ENCODE peak calls at places on chromosomes 6 and 20, in seven cellular contexts. One of them, this sample, is unnamed.
A peak's percentile ranks its signal among the peaks of the same experiment; 100 is the strongest.

GRCh38 chr6:47665112-47665511 is 33.3 kb upstream of the ADGRF4 start:
- DNase-seq in CD4-positive, alpha-beta T cell: no peak
- DNase-seq in GM20000: no peak
- DNase-seq in aorta: no peak
- DNase-seq in EH: no peak
- DNase-seq in memory B cell: no peak
- DNase-seq in omental fat pad: no peak
- DNase-seq in this sample: no peak

GRCh38 chr6:157685596-157686280 is 137.3 kb upstream of the SNX9 start:
- DNase-seq in aorta: no peak
- DNase-seq in EH: no peak
- DNase-seq in GM20000: no peak
- DNase-seq in omental fat pad: no peak
- DNase-seq in memory B cell: no peak
- DNase-seq in CD4-positive, alpha-beta T cell: no peak
- DNase-seq in this sample: no peak

GRCh38 chr6:150993253-150993652 is 127.8 kb downstream of the MTHFD1L start:
- DNase-seq in aorta: no peak
- DNase-seq in memory B cell: no peak
- DNase-seq in omental fat pad: no peak
- DNase-seq in CD4-positive, alpha-beta T cell: no peak
- DNase-seq in GM20000: no peak
- DNase-seq in EH: no peak
- DNase-seq in this sample: no peak

GRCh38 chr20:51747182-51747911 is 20.8 kb downstream of the ATP9A start:
- DNase-seq in aorta: no peak
- DNase-seq in CD4-positive, alpha-beta T cell: no peak
- DNase-seq in omental fat pad: no peak
- DNase-seq in GM20000: no peak
- DNase-seq in memory B cell: no peak
- DNase-seq in EH: no peak
- DNase-seq in this sample: no peak

GRCh38 chr20:60629206-60629605 is 622.9 kb upstream of the CDH4 start:
- DNase-seq in aorta: no peak
- DNase-seq in memory B cell: no peak
- DNase-seq in CD4-positive, alpha-beta T cell: no peak
- DNase-seq in GM20000: no peak
- DNase-seq in omental fat pad: no peak
- DNase-seq in EH: no peak
- DNase-seq in this sample: no peak

GRCh38 chr6:117616971-117617765 is 14.9 kb upstream of the GOPC start:
- DNase-seq in aorta: no peak
- DNase-seq in memory B cell: peak; percentile 37
- DNase-seq in omental fat pad: no peak
- DNase-seq in CD4-positive, alpha-beta T cell: peak; percentile 8
- DNase-seq in GM20000: no peak
- DNase-seq in EH: no peak
- DNase-seq in this sample: no peak

GRCh38 chr6:136288566-136289326 is 900 bp downstream of the BCLAF1 start:
- DNase-seq in GM20000: peak; percentile 33
- DNase-seq in omental fat pad: peak; percentile 68
- DNase-seq in CD4-positive, alpha-beta T cell: peak; percentile 96
- DNase-seq in EH: peak; percentile 96
- DNase-seq in memory B cell: peak; percentile 91
- DNase-seq in aorta: peak; percentile 92
- DNase-seq in this sample: peak; percentile 90

GRCh38 chr20:46190796-46191540 is 72.9 kb downstream of the CD40 start:
- DNase-seq in CD4-positive, alpha-beta T cell: no peak
- DNase-seq in memory B cell: no peak
- DNase-seq in omental fat pad: no peak
- DNase-seq in GM20000: no peak
- DNase-seq in aorta: no peak
- DNase-seq in EH: no peak
- DNase-seq in this sample: no peak

GRCh38 chr6:15065603-15066002 is 180.3 kb upstream of the JARID2 start:
- DNase-seq in aorta: no peak
- DNase-seq in EH: peak; percentile 74
- DNase-seq in omental fat pad: no peak
- DNase-seq in GM20000: no peak
- DNase-seq in CD4-positive, alpha-beta T cell: no peak
- DNase-seq in memory B cell: no peak
- DNase-seq in this sample: no peak

GRCh38 chr6:90610671-90611542 is 24.0 kb upstream of the MAP3K7 start:
- DNase-seq in CD4-positive, alpha-beta T cell: no peak
- DNase-seq in omental fat pad: no peak
- DNase-seq in memory B cell: no peak
- DNase-seq in EH: peak; percentile 20
- DNase-seq in aorta: peak; percentile 47
- DNase-seq in GM20000: peak; percentile 68
- DNase-seq in this sample: peak; percentile 24

GRCh38 chr6:52307900-52308372 is 23.4 kb upstream of the MCM3 start:
- DNase-seq in omental fat pad: no peak
- DNase-seq in memory B cell: no peak
- DNase-seq in CD4-positive, alpha-beta T cell: no peak
- DNase-seq in GM20000: no peak
- DNase-seq in EH: no peak
- DNase-seq in aorta: no peak
- DNase-seq in this sample: peak; percentile 40

GRCh38 chr20:32232487-32232886 is 24.8 kb downstream of the POFUT1 start:
- DNase-seq in memory B cell: no peak
- DNase-seq in GM20000: no peak
- DNase-seq in CD4-positive, alpha-beta T cell: no peak
- DNase-seq in EH: no peak
- DNase-seq in aorta: no peak
- DNase-seq in omental fat pad: no peak
- DNase-seq in this sample: no peak

GRCh38 chr20:19022791-19023448 is 189.5 kb upstream of the SLC24A3 start:
- DNase-seq in EH: no peak
- DNase-seq in aorta: no peak
- DNase-seq in GM20000: no peak
- DNase-seq in omental fat pad: no peak
- DNase-seq in CD4-positive, alpha-beta T cell: no peak
- DNase-seq in memory B cell: no peak
- DNase-seq in this sample: no peak

GRCh38 chr6:37488464-37488863 is 11.2 kb downstream of the CCDC167 start:
- DNase-seq in memory B cell: no peak
- DNase-seq in omental fat pad: no peak
- DNase-seq in EH: no peak
- DNase-seq in aorta: no peak
- DNase-seq in CD4-positive, alpha-beta T cell: peak; percentile 30
- DNase-seq in GM20000: no peak
- DNase-seq in this sample: no peak

GRCh38 chr6:145148392-145149175 is 586.7 kb downstream of the EPM2A start:
- DNase-seq in memory B cell: no peak
- DNase-seq in GM20000: no peak
- DNase-seq in CD4-positive, alpha-beta T cell: no peak
- DNase-seq in EH: peak; percentile 89
- DNase-seq in aorta: no peak
- DNase-seq in omental fat pad: no peak
- DNase-seq in this sample: no peak

GRCh38 chr6:149895702-149896310 is 2.1 kb downstream of the RAET1E start:
- DNase-seq in omental fat pad: no peak
- DNase-seq in aorta: peak; percentile 71
- DNase-seq in GM20000: no peak
- DNase-seq in CD4-positive, alpha-beta T cell: peak; percentile 48
- DNase-seq in memory B cell: no peak
- DNase-seq in EH: peak; percentile 88
- DNase-seq in this sample: no peak

GRCh38 chr6:8633762-8634161 is 198.4 kb upstream of the SLC35B3 start:
- DNase-seq in EH: no peak
- DNase-seq in CD4-positive, alpha-beta T cell: no peak
- DNase-seq in omental fat pad: no peak
- DNase-seq in GM20000: no peak
- DNase-seq in aorta: no peak
- DNase-seq in memory B cell: no peak
- DNase-seq in this sample: no peak

GRCh38 chr6:109309917-109310316 is 72.3 kb downstream of the CD164 start:
- DNase-seq in aorta: no peak
- DNase-seq in omental fat pad: no peak
- DNase-seq in CD4-positive, alpha-beta T cell: no peak
- DNase-seq in memory B cell: no peak
- DNase-seq in GM20000: no peak
- DNase-seq in EH: no peak
- DNase-seq in this sample: no peak

GRCh38 chr6:121557146-121557545 is 121.7 kb downstream of the GJA1 start:
- DNase-seq in EH: no peak
- DNase-seq in omental fat pad: no peak
- DNase-seq in memory B cell: no peak
- DNase-seq in GM20000: no peak
- DNase-seq in CD4-positive, alpha-beta T cell: no peak
- DNase-seq in aorta: no peak
- DNase-seq in this sample: no peak

GRCh38 chr20:25300496-25301170 is 52.7 kb downstream of the PYGB start:
- DNase-seq in omental fat pad: no peak
- DNase-seq in memory B cell: no peak
- DNase-seq in EH: peak; percentile 56
- DNase-seq in CD4-positive, alpha-beta T cell: no peak
- DNase-seq in aorta: no peak
- DNase-seq in GM20000: no peak
- DNase-seq in this sample: no peak

GRCh38 chr6:158026054-158026900 is 44.6 kb downstream of the SYNJ2 start:
- DNase-seq in CD4-positive, alpha-beta T cell: peak; percentile 84
- DNase-seq in GM20000: peak; percentile 73
- DNase-seq in EH: peak; percentile 99
- DNase-seq in memory B cell: peak; percentile 65
- DNase-seq in aorta: peak; percentile 94
- DNase-seq in omental fat pad: peak; percentile 77
- DNase-seq in this sample: peak; percentile 78

GRCh38 chr20:8291873-8292272 is 159.8 kb downstream of the PLCB1 start:
- DNase-seq in memory B cell: no peak
- DNase-seq in aorta: no peak
- DNase-seq in CD4-positive, alpha-beta T cell: no peak
- DNase-seq in GM20000: no peak
- DNase-seq in EH: peak; percentile 93
- DNase-seq in omental fat pad: no peak
- DNase-seq in this sample: no peak

GRCh38 chr6:3749991-3750323 is 1.6 kb downstream of the PXDC1 start:
- DNase-seq in EH: peak; percentile 86
- DNase-seq in omental fat pad: no peak
- DNase-seq in CD4-positive, alpha-beta T cell: no peak
- DNase-seq in aorta: peak; percentile 84
- DNase-seq in GM20000: no peak
- DNase-seq in memory B cell: no peak
- DNase-seq in this sample: no peak

GRCh38 chr6:127458190-127458589 is 999 bp downstream of the KIAA0408 start:
- DNase-seq in aorta: no peak
- DNase-seq in memory B cell: no peak
- DNase-seq in GM20000: no peak
- DNase-seq in EH: no peak
- DNase-seq in CD4-positive, alpha-beta T cell: no peak
- DNase-seq in omental fat pad: no peak
- DNase-seq in this sample: no peak

This sample was measured in naive B cell.